ENCODE peak calls at places on chromosomes 16 and 17, in six cellular contexts. W, C, P, N, U and O are unnamed samples.

GRCh38 chr17:7460850-7461660 is 16.2 kb downstream of the CHRNB1 start:
- DNase-seq in U (no peak), C (no peak), P (no peak), W (no peak), N (no peak), O (no peak)

GRCh38 chr16:2842340-2843000 is 12.4 kb downstream of the ZG16B start:
- DNase-seq in U (no peak), W (peak; percentile 34), N (peak; percentile 65), P (no peak), C (no peak), O (no peak)

GRCh38 chr16:30186782-30187555 is 3.6 kb downstream of the CORO1A start:
- DNase-seq in W (peak; percentile 74), U (no peak), N (peak; percentile 82), P (no peak), C (peak; percentile 44), O (peak; percentile 44)

GRCh38 chr16:23608194-23608593 is 12.1 kb upstream of the NDUFAB1 start:
- DNase-seq in N (no peak), C (peak; percentile 74), W (no peak), U (no peak), P (peak; percentile 16), O (no peak)

GRCh38 chr17:39576187-39576586 is 31.5 kb downstream of the NEUROD2 start:
- DNase-seq in P (no peak), N (peak; percentile 57), C (peak; percentile 29), W (no peak), U (peak; percentile 12), O (no peak)

GRCh38 chr17:20059728-20060188 is 50.6 kb downstream of the SPECC1 start:
- DNase-seq in W (no peak), N (no peak), U (peak; percentile 63), C (peak; percentile 8), P (no peak), O (no peak)

GRCh38 chr16:87706278-87707000 is 59.3 kb downstream of the KLHDC4 start:
- DNase-seq in W (no peak), C (no peak), P (no peak), N (no peak), U (peak; percentile 85), O (no peak)

GRCh38 chr17:82028966-82029365 is 2.5 kb upstream of the RAC3 start:
- DNase-seq in N (no peak), P (no peak), U (no peak), W (no peak), C (no peak), O (no peak)

GRCh38 chr17:43006639-43007551 is at the start of gene IFI35:
- DNase-seq in U (no peak), W (peak; percentile 72), N (peak; percentile 72), P (peak; percentile 70), C (peak; percentile 89), O (peak; percentile 85)

GRCh38 chr17:60600490-60601431 is 768 bp downstream of the PPM1D start:
- DNase-seq in U (peak; percentile 68), P (peak; percentile 85), C (peak; percentile 87), W (peak; percentile 22), N (peak; percentile 79), O (peak; percentile 76)

GRCh38 chr17:34291721-34292348 is 6.3 kb downstream of the CCL11 start:
- DNase-seq in U (no peak), N (no peak), P (no peak), W (no peak), C (no peak), O (no peak)

GRCh38 chr17:76014100-76014924 is 12.8 kb downstream of the EVPL start:
- DNase-seq in N (peak; percentile 82), W (peak; percentile 41), C (peak; percentile 69), P (peak; percentile 51), U (peak; percentile 82), O (peak; percentile 69)

GRCh38 chr17:30433514-30433913 is 43.7 kb upstream of the GOSR1 start:
- DNase-seq in U (peak; percentile 59), N (no peak), C (peak; percentile 95), W (no peak), P (no peak), O (no peak)

GRCh38 chr17:16585796-16586195 is 16.8 kb upstream of the ZNF287 start:
- DNase-seq in C (peak; percentile 27), W (no peak), P (no peak), N (no peak), U (no peak), O (no peak)